ENCODE peak calls at places on chromosomes 7 and 10, in eight cellular contexts. One of them, this sample, is unnamed.

GRCh38 chr10:34835908-34836558 is 20.9 kb upstream of the PARD3 start:
- DNase-seq in Caco-2: no peak
- DNase-seq in choroid plexus epithelial cell: no peak
- DNase-seq in upper lobe of right lung: no peak
- DNase-seq in colonic mucosa: no peak
- DNase-seq in D721Med: no peak
- DNase-seq in RWPE2: no peak
- DNase-seq in PC-3: peak
- DNase-seq in this sample: no peak

GRCh38 chr7:2807846-2808772 is 36.0 kb downstream of the GNA12 start:
- DNase-seq in Caco-2: no peak
- DNase-seq in choroid plexus epithelial cell: no peak
- DNase-seq in upper lobe of right lung: peak
- DNase-seq in colonic mucosa: no peak
- DNase-seq in D721Med: no peak
- DNase-seq in RWPE2: no peak
- DNase-seq in PC-3: no peak
- DNase-seq in this sample: no peak

GRCh38 chr10:121159670-121160069 is 308.5 kb downstream of the WDR11 start:
- DNase-seq in Caco-2: no peak
- DNase-seq in choroid plexus epithelial cell: no peak
- DNase-seq in upper lobe of right lung: no peak
- DNase-seq in colonic mucosa: no peak
- DNase-seq in D721Med: no peak
- DNase-seq in RWPE2: no peak
- DNase-seq in PC-3: peak
- DNase-seq in this sample: peak

GRCh38 chr10:7945469-7946187 is 108.9 kb upstream of the GATA3 start:
- DNase-seq in Caco-2: no peak
- DNase-seq in choroid plexus epithelial cell: peak
- DNase-seq in upper lobe of right lung: no peak
- DNase-seq in colonic mucosa: no peak
- DNase-seq in D721Med: no peak
- DNase-seq in RWPE2: no peak
- DNase-seq in PC-3: peak
- DNase-seq in this sample: no peak

GRCh38 chr7:88306590-88307048 is at the start of gene STEAP4:
- DNase-seq in Caco-2: peak
- DNase-seq in choroid plexus epithelial cell: peak
- DNase-seq in upper lobe of right lung: peak
- DNase-seq in colonic mucosa: peak
- DNase-seq in D721Med: no peak
- DNase-seq in RWPE2: peak
- DNase-seq in PC-3: peak
- DNase-seq in this sample: peak

GRCh38 chr10:117884088-117884487 is 162.7 kb downstream of the RAB11FIP2 start:
- DNase-seq in Caco-2: no peak
- DNase-seq in choroid plexus epithelial cell: no peak
- DNase-seq in upper lobe of right lung: no peak
- DNase-seq in colonic mucosa: no peak
- DNase-seq in D721Med: no peak
- DNase-seq in RWPE2: no peak
- DNase-seq in PC-3: no peak
- DNase-seq in this sample: no peak

GRCh38 chr10:88232029-88232895 is 350.9 kb downstream of the RNLS start:
- DNase-seq in Caco-2: no peak
- DNase-seq in choroid plexus epithelial cell: peak
- DNase-seq in upper lobe of right lung: peak
- DNase-seq in colonic mucosa: peak
- DNase-seq in D721Med: no peak
- DNase-seq in RWPE2: no peak
- DNase-seq in PC-3: no peak
- DNase-seq in this sample: peak

GRCh38 chr7:70694357-70694908 is 437.5 kb upstream of the GALNT17 start:
- DNase-seq in Caco-2: peak
- DNase-seq in choroid plexus epithelial cell: peak
- DNase-seq in upper lobe of right lung: peak
- DNase-seq in colonic mucosa: peak
- DNase-seq in D721Med: no peak
- DNase-seq in RWPE2: no peak
- DNase-seq in PC-3: no peak
- DNase-seq in this sample: no peak

GRCh38 chr7:7761340-7761973 is 43.0 kb upstream of the RPA3 start:
- DNase-seq in Caco-2: peak
- DNase-seq in choroid plexus epithelial cell: peak
- DNase-seq in upper lobe of right lung: no peak
- DNase-seq in colonic mucosa: no peak
- DNase-seq in D721Med: no peak
- DNase-seq in RWPE2: no peak
- DNase-seq in PC-3: peak
- DNase-seq in this sample: peak

GRCh38 chr10:24381235-24382010 is 172.5 kb downstream of the KIAA1217 start:
- DNase-seq in Caco-2: no peak
- DNase-seq in choroid plexus epithelial cell: no peak
- DNase-seq in upper lobe of right lung: no peak
- DNase-seq in colonic mucosa: no peak
- DNase-seq in D721Med: no peak
- DNase-seq in RWPE2: no peak
- DNase-seq in PC-3: no peak
- DNase-seq in this sample: peak

GRCh38 chr7:135771961-135772638 is 23.5 kb upstream of the FAM180A start:
- DNase-seq in Caco-2: no peak
- DNase-seq in choroid plexus epithelial cell: peak
- DNase-seq in upper lobe of right lung: no peak
- DNase-seq in colonic mucosa: no peak
- DNase-seq in D721Med: no peak
- DNase-seq in RWPE2: no peak
- DNase-seq in PC-3: peak
- DNase-seq in this sample: peak

GRCh38 chr10:92047215-92047614 is 123.6 kb downstream of the BTAF1 start:
- DNase-seq in Caco-2: no peak
- DNase-seq in choroid plexus epithelial cell: no peak
- DNase-seq in upper lobe of right lung: no peak
- DNase-seq in colonic mucosa: no peak
- DNase-seq in D721Med: no peak
- DNase-seq in RWPE2: no peak
- DNase-seq in PC-3: no peak
- DNase-seq in this sample: no peak

GRCh38 chr10:22988581-22989360 is 60.9 kb downstream of the ARMC3 start:
- DNase-seq in Caco-2: peak
- DNase-seq in choroid plexus epithelial cell: peak
- DNase-seq in upper lobe of right lung: no peak
- DNase-seq in colonic mucosa: peak
- DNase-seq in D721Med: no peak
- DNase-seq in RWPE2: no peak
- DNase-seq in PC-3: peak
- DNase-seq in this sample: peak

GRCh38 chr10:70458329-70459060 is 17.0 kb upstream of the NODAL start:
- DNase-seq in Caco-2: no peak
- DNase-seq in choroid plexus epithelial cell: peak
- DNase-seq in upper lobe of right lung: peak
- DNase-seq in colonic mucosa: peak
- DNase-seq in D721Med: no peak
- DNase-seq in RWPE2: no peak
- DNase-seq in PC-3: peak
- DNase-seq in this sample: no peak

GRCh38 chr7:77855371-77856083 is 57.0 kb downstream of the PHTF2 start:
- DNase-seq in Caco-2: no peak
- DNase-seq in choroid plexus epithelial cell: peak
- DNase-seq in upper lobe of right lung: peak
- DNase-seq in colonic mucosa: no peak
- DNase-seq in D721Med: no peak
- DNase-seq in RWPE2: no peak
- DNase-seq in PC-3: no peak
- DNase-seq in this sample: peak

GRCh38 chr10:3102721-3103410 is 35.5 kb downstream of the PFKP start:
- DNase-seq in Caco-2: no peak
- DNase-seq in choroid plexus epithelial cell: peak
- DNase-seq in upper lobe of right lung: no peak
- DNase-seq in colonic mucosa: peak
- DNase-seq in D721Med: no peak
- DNase-seq in RWPE2: no peak
- DNase-seq in PC-3: peak
- DNase-seq in this sample: peak

GRCh38 chr7:155340721-155341120 is 43.0 kb downstream of the INSIG1 start:
- DNase-seq in Caco-2: no peak
- DNase-seq in choroid plexus epithelial cell: no peak
- DNase-seq in upper lobe of right lung: no peak
- DNase-seq in colonic mucosa: no peak
- DNase-seq in D721Med: no peak
- DNase-seq in RWPE2: no peak
- DNase-seq in PC-3: no peak
- DNase-seq in this sample: no peak

GRCh38 chr7:155338632-155339320 is 41.1 kb downstream of the INSIG1 start:
- DNase-seq in Caco-2: no peak
- DNase-seq in choroid plexus epithelial cell: no peak
- DNase-seq in upper lobe of right lung: no peak
- DNase-seq in colonic mucosa: no peak
- DNase-seq in D721Med: no peak
- DNase-seq in RWPE2: no peak
- DNase-seq in PC-3: no peak
- DNase-seq in this sample: no peak

GRCh38 chr7:155340071-155340531 is 42.4 kb downstream of the INSIG1 start:
- DNase-seq in Caco-2: no peak
- DNase-seq in choroid plexus epithelial cell: no peak
- DNase-seq in upper lobe of right lung: no peak
- DNase-seq in colonic mucosa: no peak
- DNase-seq in D721Med: no peak
- DNase-seq in RWPE2: no peak
- DNase-seq in PC-3: no peak
- DNase-seq in this sample: no peak

GRCh38 chr7:155337946-155338631 is 40.4 kb downstream of the INSIG1 start:
- DNase-seq in Caco-2: no peak
- DNase-seq in choroid plexus epithelial cell: no peak
- DNase-seq in upper lobe of right lung: peak
- DNase-seq in colonic mucosa: no peak
- DNase-seq in D721Med: no peak
- DNase-seq in RWPE2: no peak
- DNase-seq in PC-3: no peak
- DNase-seq in this sample: no peak

GRCh38 chr7:155339474-155339873 is 41.8 kb downstream of the INSIG1 start:
- DNase-seq in Caco-2: no peak
- DNase-seq in choroid plexus epithelial cell: no peak
- DNase-seq in upper lobe of right lung: no peak
- DNase-seq in colonic mucosa: no peak
- DNase-seq in D721Med: no peak
- DNase-seq in RWPE2: no peak
- DNase-seq in PC-3: no peak
- DNase-seq in this sample: no peak
- TF ChIP-seq CTCF in Caco-2: no peak
- TF ChIP-seq CTCF in choroid plexus epithelial cell: no peak
- TF ChIP-seq CTCF in upper lobe of right lung: no peak
- TF ChIP-seq CTCF in colonic mucosa: no peak
- TF ChIP-seq CTCF in D721Med: no peak
- TF ChIP-seq CTCF in RWPE2: no peak
- TF ChIP-seq CTCF in PC-3: no peak
- TF ChIP-seq CTCF in this sample: no peak

DNA sequence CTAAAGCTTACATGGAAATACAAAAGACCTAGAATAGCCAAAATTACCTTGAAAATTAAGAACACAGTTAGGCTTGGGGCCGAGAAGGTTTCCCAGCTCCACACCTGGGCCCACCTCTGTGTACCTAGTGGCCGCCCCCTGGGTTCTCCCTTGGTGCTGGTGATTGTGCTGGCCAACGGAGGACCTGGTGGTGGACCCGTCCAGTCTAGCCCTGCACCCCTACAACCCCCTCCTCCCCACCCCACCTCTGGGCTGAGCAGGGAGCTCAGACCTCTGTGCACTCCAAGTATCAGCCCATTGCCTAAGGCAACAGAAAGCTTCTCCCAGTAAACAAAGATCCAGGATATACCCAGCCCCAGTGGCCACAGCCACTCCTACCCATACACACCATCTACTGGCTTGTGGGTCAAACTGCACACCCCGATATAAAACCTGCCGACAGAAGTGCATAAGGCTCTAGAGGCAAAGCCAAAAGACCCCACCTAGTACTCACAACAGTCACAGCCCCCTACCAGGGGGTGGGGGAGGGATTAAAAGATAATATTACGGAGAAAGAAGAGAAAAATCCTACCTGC is 105.0 kb upstream of the DIP2C start:
- DNase-seq in Caco-2: no peak
- DNase-seq in choroid plexus epithelial cell: peak
- DNase-seq in upper lobe of right lung: no peak
- DNase-seq in colonic mucosa: no peak
- DNase-seq in D721Med: no peak
- DNase-seq in RWPE2: no peak
- DNase-seq in PC-3: peak
- DNase-seq in this sample: no peak
- TF ChIP-seq CTCF in Caco-2: no peak
- TF ChIP-seq CTCF in choroid plexus epithelial cell: peak
- TF ChIP-seq CTCF in upper lobe of right lung: no peak
- TF ChIP-seq CTCF in colonic mucosa: no peak
- TF ChIP-seq CTCF in D721Med: peak
- TF ChIP-seq CTCF in RWPE2: no peak
- TF ChIP-seq CTCF in PC-3: peak
- TF ChIP-seq CTCF in this sample: no peak

GRCh38 chr7:29807179-29807841 is 1.0 kb downstream of the WIPF3 start:
- DNase-seq in Caco-2: peak
- DNase-seq in choroid plexus epithelial cell: no peak
- DNase-seq in upper lobe of right lung: no peak
- DNase-seq in colonic mucosa: peak
- DNase-seq in D721Med: no peak
- DNase-seq in RWPE2: no peak
- DNase-seq in PC-3: peak
- DNase-seq in this sample: no peak
- TF ChIP-seq CTCF in Caco-2: no peak
- TF ChIP-seq CTCF in choroid plexus epithelial cell: no peak
- TF ChIP-seq CTCF in upper lobe of right lung: no peak
- TF ChIP-seq CTCF in colonic mucosa: peak
- TF ChIP-seq CTCF in D721Med: no peak
- TF ChIP-seq CTCF in RWPE2: no peak
- TF ChIP-seq CTCF in PC-3: peak
- TF ChIP-seq CTCF in this sample: no peak

GRCh38 chr7:22728416-22729029 is 1.5 kb downstream of the IL6 start:
- DNase-seq in Caco-2: peak
- DNase-seq in choroid plexus epithelial cell: peak
- DNase-seq in upper lobe of right lung: no peak
- DNase-seq in colonic mucosa: no peak
- DNase-seq in D721Med: no peak
- DNase-seq in RWPE2: no peak
- DNase-seq in PC-3: peak
- DNase-seq in this sample: peak

GRCh38 chr7:22724861-22725260 is 2.1 kb upstream of the IL6 start:
- DNase-seq in Caco-2: no peak
- DNase-seq in choroid plexus epithelial cell: no peak
- DNase-seq in upper lobe of right lung: no peak
- DNase-seq in colonic mucosa: no peak
- DNase-seq in D721Med: no peak
- DNase-seq in RWPE2: no peak
- DNase-seq in PC-3: no peak
- DNase-seq in this sample: no peak

GRCh38 chr7:22726849-22727792 is at the start of gene IL6:
- DNase-seq in Caco-2: no peak
- DNase-seq in choroid plexus epithelial cell: peak
- DNase-seq in upper lobe of right lung: peak
- DNase-seq in colonic mucosa: peak
- DNase-seq in D721Med: no peak
- DNase-seq in RWPE2: peak
- DNase-seq in PC-3: peak
- DNase-seq in this sample: peak

GRCh38 chr7:22725585-22725984 is 1.4 kb upstream of the IL6 start:
- DNase-seq in Caco-2: peak
- DNase-seq in choroid plexus epithelial cell: peak
- DNase-seq in upper lobe of right lung: no peak
- DNase-seq in colonic mucosa: no peak
- DNase-seq in D721Med: no peak
- DNase-seq in RWPE2: no peak
- DNase-seq in PC-3: peak
- DNase-seq in this sample: no peak

GRCh38 chr7:22726345-22726848 is 603 bp upstream of the IL6 start:
- DNase-seq in Caco-2: peak
- DNase-seq in choroid plexus epithelial cell: peak
- DNase-seq in upper lobe of right lung: peak
- DNase-seq in colonic mucosa: no peak
- DNase-seq in D721Med: no peak
- DNase-seq in RWPE2: peak
- DNase-seq in PC-3: peak
- DNase-seq in this sample: peak
- TF ChIP-seq CTCF in Caco-2: peak
- TF ChIP-seq CTCF in choroid plexus epithelial cell: peak
- TF ChIP-seq CTCF in upper lobe of right lung: peak
- TF ChIP-seq CTCF in colonic mucosa: peak
- TF ChIP-seq CTCF in D721Med: peak
- TF ChIP-seq CTCF in RWPE2: peak
- TF ChIP-seq CTCF in PC-3: peak
- TF ChIP-seq CTCF in this sample: peak